ENCODE peak calls at places on chromosomes 6 and 20, in ten cellular contexts. H is OCI-LY7; O is activated gamma-delta T cell treated with anti-CD3 and anti-CD28 coated beads, Interleukin-2, amount 50 U/mL, for 16 hours; S is fibroblast of mammary gland; L is GM04503; Y is astrocyte of the hippocampus; A is T-helper 2 cell treated with Interferon-gamma antibody and Interleukin-4, amounts not matched to agents 5 μg/mL and 100 μg/mL, for 36 hours; R is activated CD8-positive, alpha-beta memory T cell treated with anti-CD3 and anti-CD28 coated beads, Interleukin-2, amount 10 ng/mL, durations not matched to agents 7 days and 5 days; W is astrocyte; G is fibroblast of gingiva. B is an unnamed sample.

GRCh38 chr20:41181567-41181966 is 44.2 kb downstream of the PLCG1 start:
- DNase-seq in Y (no peak), R (no peak), H (no peak), A (no peak), G (no peak), O (no peak), W (no peak), S (no peak), L (no peak), B (no peak)

GRCh38 chr6:85453490-85453889 is 3.6 kb downstream of the NT5E start:
- DNase-seq in L (no peak), G (no peak), W (no peak), O (no peak), Y (no peak), H (peak), S (no peak), R (peak), A (no peak), B (no peak)

GRCh38 chr20:24960302-24960801 is 11.3 kb downstream of the CST7 start:
- DNase-seq in W (no peak), A (no peak), Y (no peak), S (no peak), L (no peak), R (peak), O (no peak), G (no peak), H (no peak), B (no peak)

GRCh38 chr20:37379967-37380828 is 34.3 kb downstream of the SRC start:
- DNase-seq in L (no peak), R (no peak), Y (peak), A (no peak), G (no peak), O (no peak), S (peak), H (no peak), W (peak), B (no peak)

GRCh38 chr6:138666636-138667035 is 106.9 kb upstream of the CCDC28A start:
- DNase-seq in A (no peak), W (peak), Y (no peak), G (peak), O (no peak), H (no peak), R (no peak), L (no peak), S (no peak), B (no peak)

GRCh38 chr6:36114798-36115408 is 15.4 kb upstream of the MAPK13 start:
- DNase-seq in W (no peak), L (no peak), S (no peak), H (peak), R (no peak), Y (no peak), G (no peak), A (no peak), O (no peak), B (no peak)

GRCh38 chr20:61932199-61932592 is 133.5 kb downstream of the TAF4 start:
- DNase-seq in W (no peak), S (no peak), R (no peak), L (no peak), A (no peak), G (no peak), H (no peak), Y (no peak), O (no peak), B (no peak)

GRCh38 chr6:123418101-123418500 is 218.6 kb downstream of the TRDN start:
- DNase-seq in S (peak), Y (no peak), W (no peak), A (no peak), L (no peak), O (no peak), G (no peak), H (no peak), R (no peak), B (no peak)

GRCh38 chr6:116047173-116047933 is 13.3 kb downstream of the FRK start:
- DNase-seq in L (no peak), A (no peak), Y (no peak), H (peak), W (no peak), S (peak), G (no peak), R (no peak), O (no peak), B (no peak)

GRCh38 chr6:157830354-157831017 is 7.4 kb downstream of the SNX9 start:
- DNase-seq in H (no peak), O (no peak), L (no peak), A (no peak), R (no peak), Y (no peak), W (peak), G (no peak), S (no peak), B (peak)

GRCh38 chr20:63454729-63455567 is 17.5 kb downstream of the KCNQ2 start:
- DNase-seq in O (no peak), H (no peak), Y (no peak), L (no peak), W (no peak), A (no peak), S (no peak), R (no peak), G (no peak), B (no peak)

GRCh38 chr6:47292944-47293343 is 16.8 kb downstream of the TNFRSF21 start:
- DNase-seq in R (no peak), W (peak), S (peak), Y (no peak), L (no peak), H (no peak), A (no peak), G (no peak), O (no peak), B (no peak)

GRCh38 chr6:43800746-43801488 is 30.9 kb downstream of the VEGFA start:
- DNase-seq in O (no peak), R (no peak), A (no peak), S (no peak), H (no peak), L (no peak), Y (no peak), W (no peak), G (no peak), B (no peak)

GRCh38 chr6:94215614-94216013 is 796.3 kb upstream of the EPHA7 start:
- DNase-seq in A (no peak), H (no peak), R (no peak), Y (no peak), W (no peak), O (no peak), L (no peak), S (no peak), G (no peak), B (no peak)

GRCh38 chr20:21706345-21707195 is 1.1 kb downstream of the PAX1 start:
- DNase-seq in A (no peak), O (no peak), W (no peak), G (no peak), Y (no peak), L (no peak), R (no peak), H (no peak), S (no peak), B (no peak)

GRCh38 chr6:134312038-134312660 is 5.8 kb downstream of the SGK1 start:
- DNase-seq in R (no peak), Y (no peak), W (no peak), H (no peak), O (no peak), S (no peak), L (no peak), G (no peak), A (no peak), B (no peak)